ENCODE peak calls at places on chromosomes 6 and 20, in nine cellular contexts. R is activated effector memory CD4-positive, alpha-beta T cell treated with anti-CD3 and anti-CD28 coated beads, Interleukin-2, amount 50 U/mL, for 16 hours; M is T-helper 1 cell; K is activated T-helper 1 cell treated with anti-CD3 and anti-CD28 coated beads, Interleukin-12 subunit alpha, Interleukin-12 subunit beta, Interleukin-2, Interleukin-4 antibody, amounts not matched to agents 30 ng/mL and 10 ng/mL and 1 ng/mL, durations not matched to agents 14 hours and 24 hours and 36 hours; F is skeletal muscle cell; I is non-pigmented ciliary epithelial cell; C is activated CD4-positive, alpha-beta memory T cell treated with anti-CD3 and anti-CD28 coated beads for 36 hours; A is amniotic stem cell; H is COR-L47. U is an unnamed sample.

GRCh38 chr6:123030292-123030691 is 34.3 kb downstream of the CLVS2 start:
- DNase-seq in A (no peak), I (no peak), C (no peak), R (no peak), K (no peak), F (no peak), H (no peak), M (no peak), U (no peak)

GRCh38 chr6:33085627-33086026 is 9.8 kb downstream of the HLA-DPB1 start:
- DNase-seq in A (no peak), I (no peak), R (no peak), H (no peak), K (no peak), M (no peak), F (no peak), C (no peak), U (no peak)

GRCh38 chr20:53952528-53953096 is 117.8 kb downstream of the BCAS1 start:
- DNase-seq in C (no peak), A (no peak), M (no peak), F (no peak), H (no peak), R (no peak), I (no peak), K (no peak), U (no peak)

GRCh38 chr6:43143235-43144124 is 27.6 kb upstream of the SRF start:
- DNase-seq in I (peak), H (peak), K (peak), M (peak), F (peak), C (peak), R (peak), A (peak), U (peak)

GRCh38 chr6:111764238-111765182 is 108.7 kb downstream of the FYN start:
- DNase-seq in C (peak), K (peak), H (no peak), R (peak), M (peak), I (no peak), F (no peak), A (no peak), U (peak)

GRCh38 chr20:47479093-47479492 is 22.6 kb upstream of the NCOA3 start:
- DNase-seq in C (no peak), H (no peak), A (no peak), R (no peak), F (no peak), M (no peak), K (no peak), I (no peak), U (no peak)

GRCh38 chr20:49676581-49677291 is 36.9 kb downstream of the B4GALT5 start:
- DNase-seq in K (peak), A (peak), C (peak), M (no peak), I (peak), R (peak), F (no peak), H (no peak), U (peak)

GRCh38 chr20:38888059-38888831 is 38.0 kb upstream of the FAM83D start:
- DNase-seq in H (no peak), A (no peak), K (no peak), I (no peak), R (no peak), M (no peak), C (no peak), F (no peak), U (no peak)

GRCh38 chr20:46767127-46767761 is 57.8 kb downstream of the SLC2A10 start:
- DNase-seq in K (no peak), A (peak), H (peak), I (no peak), M (no peak), F (no peak), R (no peak), C (peak), U (peak)

GRCh38 chr6:9140861-9141534 is 705.7 kb upstream of the SLC35B3 start:
- DNase-seq in F (no peak), C (no peak), R (no peak), M (no peak), K (no peak), H (peak), A (peak), I (no peak), U (no peak)

U was measured in activated naive CD4-positive, alpha-beta T cell treated with anti-CD3 and anti-CD28 coated beads for 36 hours.